ENCODE peak calls at places on chromosomes 3 and 15, in seven cellular contexts. One of them, this sample, is unnamed.

GRCh38 chr3:126434264-126434590 is 39.5 kb downstream of the CFAP100 start:
- DNase-seq in choroid plexus epithelial cell: no peak
- DNase-seq in tibial nerve: no peak
- DNase-seq in fibroblast of pulmonary artery: no peak
- DNase-seq in right atrium auricular region: peak; percentile 1
- DNase-seq in cardiac fibroblast: no peak
- DNase-seq in endodermal cell: peak; percentile 28
- DNase-seq in this sample: no peak

GRCh38 chr3:51975857-51976549 is 1.1 kb downstream of the ABHD14A start:
- DNase-seq in cardiac fibroblast: peak; percentile 50
- DNase-seq in tibial nerve: peak; percentile 73
- DNase-seq in choroid plexus epithelial cell: peak; percentile 72
- DNase-seq in endodermal cell: peak; percentile 82
- DNase-seq in right atrium auricular region: peak; percentile 80
- DNase-seq in fibroblast of pulmonary artery: peak; percentile 59
- DNase-seq in this sample: peak; percentile 64

GRCh38 chr15:73541479-73541878 is 91.7 kb downstream of the NPTN start:
- DNase-seq in tibial nerve: no peak
- DNase-seq in right atrium auricular region: no peak
- DNase-seq in choroid plexus epithelial cell: no peak
- DNase-seq in fibroblast of pulmonary artery: no peak
- DNase-seq in endodermal cell: no peak
- DNase-seq in cardiac fibroblast: no peak
- DNase-seq in this sample: no peak

GRCh38 chr3:15502616-15503015 is 18.9 kb downstream of the COLQ start:
- DNase-seq in fibroblast of pulmonary artery: no peak
- DNase-seq in tibial nerve: no peak
- DNase-seq in right atrium auricular region: no peak
- DNase-seq in cardiac fibroblast: no peak
- DNase-seq in endodermal cell: no peak
- DNase-seq in choroid plexus epithelial cell: no peak
- DNase-seq in this sample: no peak

GRCh38 chr3:192902481-192903023 is 15.1 kb downstream of the MB21D2 start:
- DNase-seq in right atrium auricular region: no peak
- DNase-seq in tibial nerve: no peak
- DNase-seq in cardiac fibroblast: no peak
- DNase-seq in choroid plexus epithelial cell: no peak
- DNase-seq in fibroblast of pulmonary artery: no peak
- DNase-seq in endodermal cell: no peak
- DNase-seq in this sample: no peak

GRCh38 chr3:49841126-49841525 is 15.2 kb downstream of the TRAIP start:
- DNase-seq in fibroblast of pulmonary artery: peak; percentile 44
- DNase-seq in choroid plexus epithelial cell: peak; percentile 25
- DNase-seq in tibial nerve: no peak
- DNase-seq in right atrium auricular region: no peak
- DNase-seq in cardiac fibroblast: peak; percentile 29
- DNase-seq in endodermal cell: peak; percentile 80
- DNase-seq in this sample: peak; percentile 38

GRCh38 chr3:100334340-100335136 is at the start of gene NIT2:
- DNase-seq in tibial nerve: peak; percentile 62
- DNase-seq in cardiac fibroblast: peak; percentile 72
- DNase-seq in choroid plexus epithelial cell: peak; percentile 83
- DNase-seq in endodermal cell: peak; percentile 97
- DNase-seq in right atrium auricular region: peak; percentile 84
- DNase-seq in fibroblast of pulmonary artery: peak; percentile 79
- DNase-seq in this sample: peak; percentile 92

GRCh38 chr3:31848163-31848848 is 132.8 kb downstream of the OSBPL10 start:
- DNase-seq in fibroblast of pulmonary artery: no peak
- DNase-seq in right atrium auricular region: no peak
- DNase-seq in endodermal cell: no peak
- DNase-seq in cardiac fibroblast: no peak
- DNase-seq in tibial nerve: no peak
- DNase-seq in choroid plexus epithelial cell: no peak
- DNase-seq in this sample: no peak

GRCh38 chr3:170154084-170154483 is 27.4 kb downstream of the PHC3 start:
- DNase-seq in right atrium auricular region: no peak
- DNase-seq in tibial nerve: no peak
- DNase-seq in endodermal cell: no peak
- DNase-seq in choroid plexus epithelial cell: peak; percentile 48
- DNase-seq in fibroblast of pulmonary artery: peak; percentile 20
- DNase-seq in cardiac fibroblast: peak; percentile 53
- DNase-seq in this sample: peak; percentile 38

GRCh38 chr15:31340047-31340446 is 13.4 kb downstream of the KLF13 start:
- DNase-seq in cardiac fibroblast: no peak
- DNase-seq in right atrium auricular region: no peak
- DNase-seq in tibial nerve: no peak
- DNase-seq in fibroblast of pulmonary artery: no peak
- DNase-seq in endodermal cell: no peak
- DNase-seq in choroid plexus epithelial cell: no peak
- DNase-seq in this sample: no peak

GRCh38 chr15:92949604-92950249 is 49.6 kb downstream of the CHD2 start:
- DNase-seq in right atrium auricular region: no peak
- DNase-seq in tibial nerve: no peak
- DNase-seq in cardiac fibroblast: no peak
- DNase-seq in choroid plexus epithelial cell: no peak
- DNase-seq in fibroblast of pulmonary artery: no peak
- DNase-seq in endodermal cell: no peak
- DNase-seq in this sample: no peak

GRCh38 chr3:149472393-149472792 is 2.1 kb upstream of the TM4SF4 start:
- DNase-seq in endodermal cell: no peak
- DNase-seq in cardiac fibroblast: no peak
- DNase-seq in choroid plexus epithelial cell: peak; percentile 60
- DNase-seq in right atrium auricular region: no peak
- DNase-seq in tibial nerve: no peak
- DNase-seq in fibroblast of pulmonary artery: peak; percentile 33
- DNase-seq in this sample: peak; percentile 85

GRCh38 chr15:69377137-69377536 is 37.0 kb upstream of the KIF23 start:
- DNase-seq in right atrium auricular region: no peak
- DNase-seq in cardiac fibroblast: no peak
- DNase-seq in tibial nerve: no peak
- DNase-seq in endodermal cell: no peak
- DNase-seq in fibroblast of pulmonary artery: no peak
- DNase-seq in choroid plexus epithelial cell: no peak
- DNase-seq in this sample: no peak

GRCh38 chr15:45732544-45733130 is 97.8 kb downstream of the SQOR start:
- DNase-seq in endodermal cell: no peak
- DNase-seq in cardiac fibroblast: no peak
- DNase-seq in fibroblast of pulmonary artery: no peak
- DNase-seq in choroid plexus epithelial cell: no peak
- DNase-seq in right atrium auricular region: no peak
- DNase-seq in tibial nerve: no peak
- DNase-seq in this sample: no peak

GRCh38 chr3:136659253-136659652 is 92.9 kb downstream of the STAG1 start:
- DNase-seq in endodermal cell: peak; percentile 50
- DNase-seq in right atrium auricular region: no peak
- DNase-seq in fibroblast of pulmonary artery: peak; percentile 74
- DNase-seq in choroid plexus epithelial cell: peak; percentile 84
- DNase-seq in cardiac fibroblast: peak; percentile 75
- DNase-seq in tibial nerve: no peak
- DNase-seq in this sample: peak; percentile 49

GRCh38 chr15:85496551-85497545 is 116.4 kb downstream of the AKAP13 start:
- DNase-seq in fibroblast of pulmonary artery: no peak
- DNase-seq in endodermal cell: no peak
- DNase-seq in choroid plexus epithelial cell: no peak
- DNase-seq in cardiac fibroblast: no peak
- DNase-seq in right atrium auricular region: no peak
- DNase-seq in tibial nerve: no peak
- DNase-seq in this sample: no peak

GRCh38 chr3:14913071-14913925 is 34.1 kb upstream of the NR2C2 start:
- DNase-seq in tibial nerve: no peak
- DNase-seq in endodermal cell: peak; percentile 47
- DNase-seq in cardiac fibroblast: no peak
- DNase-seq in choroid plexus epithelial cell: no peak
- DNase-seq in right atrium auricular region: no peak
- DNase-seq in fibroblast of pulmonary artery: no peak
- DNase-seq in this sample: no peak

DNA sequence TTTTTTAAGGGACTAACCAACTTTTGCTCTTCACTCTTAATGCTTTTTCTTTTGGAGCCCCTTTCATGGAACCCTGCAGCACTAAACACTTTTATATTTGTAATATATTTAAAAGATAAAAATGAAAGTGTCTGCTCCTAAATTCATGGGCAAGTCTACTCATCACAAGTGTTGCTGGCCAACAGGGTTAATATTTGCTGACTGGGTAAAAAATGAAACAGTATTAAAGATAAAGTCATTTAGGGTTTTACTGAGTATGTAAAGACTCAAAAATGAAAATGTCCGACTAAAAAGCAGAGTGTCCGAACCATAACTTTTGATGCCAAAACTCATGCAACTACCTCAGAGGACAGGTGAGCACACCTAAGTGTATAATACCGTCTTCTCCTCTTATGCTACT is 54.0 kb downstream of the MOBP start:
- DNase-seq in right atrium auricular region: no peak
- DNase-seq in tibial nerve: no peak
- DNase-seq in cardiac fibroblast: no peak
- DNase-seq in choroid plexus epithelial cell: no peak
- DNase-seq in endodermal cell: no peak
- DNase-seq in fibroblast of pulmonary artery: no peak
- DNase-seq in this sample: no peak
- TF ChIP-seq CTCF in right atrium auricular region: no peak
- TF ChIP-seq CTCF in tibial nerve: no peak
- TF ChIP-seq CTCF in cardiac fibroblast: no peak
- TF ChIP-seq CTCF in choroid plexus epithelial cell: no peak
- TF ChIP-seq CTCF in endodermal cell: no peak
- TF ChIP-seq CTCF in fibroblast of pulmonary artery: no peak
- TF ChIP-seq CTCF in this sample: no peak

GRCh38 chr3:144549161-144549560 is 577.5 kb downstream of the DIPK2A start:
- DNase-seq in tibial nerve: no peak
- DNase-seq in cardiac fibroblast: no peak
- DNase-seq in choroid plexus epithelial cell: peak; percentile 16
- DNase-seq in fibroblast of pulmonary artery: no peak
- DNase-seq in right atrium auricular region: no peak
- DNase-seq in endodermal cell: no peak
- DNase-seq in this sample: peak; percentile 5
- H3K4me3 ChIP-seq in tibial nerve: no peak overlapping the region
- H3K4me3 ChIP-seq in cardiac fibroblast: no peak overlapping the region
- H3K4me3 ChIP-seq in choroid plexus epithelial cell: no peak overlapping the region
- H3K4me3 ChIP-seq in fibroblast of pulmonary artery: no peak overlapping the region
- H3K4me3 ChIP-seq in right atrium auricular region: no peak overlapping the region
- H3K4me3 ChIP-seq in endodermal cell: no peak overlapping the region
- H3K4me3 ChIP-seq in this sample: no peak overlapping the region

GRCh38 chr3:172787746-172788145 is 37.2 kb downstream of the ECT2 start:
- DNase-seq in choroid plexus epithelial cell: peak; percentile 62
- DNase-seq in cardiac fibroblast: peak; percentile 24
- DNase-seq in fibroblast of pulmonary artery: peak; percentile 14
- DNase-seq in right atrium auricular region: no peak
- DNase-seq in endodermal cell: no peak
- DNase-seq in tibial nerve: no peak
- DNase-seq in this sample: peak; percentile 66
- TF ChIP-seq CTCF in choroid plexus epithelial cell: no peak
- TF ChIP-seq CTCF in cardiac fibroblast: no peak
- TF ChIP-seq CTCF in fibroblast of pulmonary artery: no peak
- TF ChIP-seq CTCF in right atrium auricular region: no peak
- TF ChIP-seq CTCF in endodermal cell: no peak
- TF ChIP-seq CTCF in tibial nerve: no peak
- TF ChIP-seq CTCF in this sample: no peak

GRCh38 chr3:156334841-156335545 is 214.6 kb downstream of the KCNAB1 start:
- DNase-seq in fibroblast of pulmonary artery: no peak
- DNase-seq in right atrium auricular region: no peak
- DNase-seq in tibial nerve: no peak
- DNase-seq in cardiac fibroblast: no peak
- DNase-seq in choroid plexus epithelial cell: no peak
- DNase-seq in endodermal cell: no peak
- DNase-seq in this sample: no peak
- H3K4me3 ChIP-seq in fibroblast of pulmonary artery: no peak overlapping the region
- H3K4me3 ChIP-seq in right atrium auricular region: no peak overlapping the region
- H3K4me3 ChIP-seq in tibial nerve: no peak overlapping the region
- H3K4me3 ChIP-seq in cardiac fibroblast: no peak overlapping the region
- H3K4me3 ChIP-seq in choroid plexus epithelial cell: no peak overlapping the region
- H3K4me3 ChIP-seq in endodermal cell: no peak overlapping the region
- H3K4me3 ChIP-seq in this sample: no peak overlapping the region

GRCh38 chr3:77281721-77282120 is 241.8 kb downstream of the ROBO2 start:
- DNase-seq in right atrium auricular region: no peak
- DNase-seq in choroid plexus epithelial cell: peak; percentile 4
- DNase-seq in tibial nerve: no peak
- DNase-seq in fibroblast of pulmonary artery: no peak
- DNase-seq in endodermal cell: peak; percentile 83
- DNase-seq in cardiac fibroblast: no peak
- DNase-seq in this sample: no peak
- TF ChIP-seq CTCF in right atrium auricular region: no peak
- TF ChIP-seq CTCF in choroid plexus epithelial cell: no peak
- TF ChIP-seq CTCF in tibial nerve: no peak
- TF ChIP-seq CTCF in fibroblast of pulmonary artery: no peak
- TF ChIP-seq CTCF in endodermal cell: no peak
- TF ChIP-seq CTCF in cardiac fibroblast: no peak
- TF ChIP-seq CTCF in this sample: no peak

DNA sequence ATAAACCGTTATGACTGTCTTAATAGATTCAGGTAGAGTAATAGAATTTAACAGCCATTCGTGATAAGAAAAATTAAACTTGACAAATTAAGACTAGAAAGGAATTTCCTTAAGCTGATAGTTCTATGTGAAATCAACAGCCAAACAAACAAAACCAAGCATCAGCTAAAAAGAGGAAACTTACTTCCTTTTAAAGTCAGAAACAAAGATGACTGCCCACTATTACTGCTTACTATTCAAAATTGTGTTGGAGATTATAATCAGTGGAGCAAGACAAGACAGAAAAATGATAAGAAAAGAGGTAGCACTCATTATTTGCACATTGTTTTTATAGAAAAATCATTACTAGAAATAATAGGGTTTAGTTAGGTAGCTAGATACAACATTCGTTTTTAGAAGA is 13.8 kb upstream of the FAH start:
- DNase-seq in choroid plexus epithelial cell: no peak
- DNase-seq in tibial nerve: no peak
- DNase-seq in endodermal cell: no peak
- DNase-seq in right atrium auricular region: no peak
- DNase-seq in fibroblast of pulmonary artery: no peak
- DNase-seq in cardiac fibroblast: no peak
- DNase-seq in this sample: no peak
- H3K4me3 ChIP-seq in choroid plexus epithelial cell: no peak overlapping the region
- H3K4me3 ChIP-seq in tibial nerve: no peak overlapping the region
- H3K4me3 ChIP-seq in endodermal cell: no peak overlapping the region
- H3K4me3 ChIP-seq in right atrium auricular region: no peak overlapping the region
- H3K4me3 ChIP-seq in fibroblast of pulmonary artery: no peak overlapping the region
- H3K4me3 ChIP-seq in cardiac fibroblast: no peak overlapping the region
- H3K4me3 ChIP-seq in this sample: no peak overlapping the region

GRCh38 chr15:78506971-78507830 is at the start of gene HYKK:
- DNase-seq in cardiac fibroblast: peak; percentile 98
- DNase-seq in fibroblast of pulmonary artery: peak; percentile 97
- DNase-seq in endodermal cell: peak; percentile 99
- DNase-seq in tibial nerve: peak; percentile 77
- DNase-seq in right atrium auricular region: peak; percentile 93
- DNase-seq in choroid plexus epithelial cell: peak; percentile 99
- DNase-seq in this sample: peak; percentile 98
- TF ChIP-seq CTCF in cardiac fibroblast: peak; percentile 13
- TF ChIP-seq CTCF in fibroblast of pulmonary artery: no peak
- TF ChIP-seq CTCF in endodermal cell: peak; percentile 48
- TF ChIP-seq CTCF in tibial nerve: no peak
- TF ChIP-seq CTCF in right atrium auricular region: peak; percentile 34
- TF ChIP-seq CTCF in choroid plexus epithelial cell: no peak
- TF ChIP-seq CTCF in this sample: no peak

GRCh38 chr3:195258449-195259145 is 12.4 kb downstream of the XXYLT1 start:
- DNase-seq in right atrium auricular region: peak; percentile 58
- DNase-seq in endodermal cell: peak; percentile 74
- DNase-seq in fibroblast of pulmonary artery: no peak
- DNase-seq in cardiac fibroblast: peak; percentile 18
- DNase-seq in choroid plexus epithelial cell: peak; percentile 45
- DNase-seq in tibial nerve: no peak
- DNase-seq in this sample: no peak
- H3K4me3 ChIP-seq in right atrium auricular region: no peak overlapping the region
- H3K4me3 ChIP-seq in endodermal cell: no peak overlapping the region
- H3K4me3 ChIP-seq in fibroblast of pulmonary artery: no peak overlapping the region
- H3K4me3 ChIP-seq in cardiac fibroblast: no peak overlapping the region
- H3K4me3 ChIP-seq in choroid plexus epithelial cell: no peak overlapping the region
- H3K4me3 ChIP-seq in tibial nerve: peak overlapping the region; percentile 93
- H3K4me3 ChIP-seq in this sample: no peak overlapping the region

This sample was measured in foreskin fibroblast.